ENCODE peak calls at places on chromosome 15, in five cellular contexts. W is adrenal gland, Z is fibroblast of lung, N is cardiac muscle cell, D is PC-9. G is an unnamed sample. For H3K27me3 and H3K4me1, the result is how much of the 10 kb centered on the place peaks cover.

GRCh38 chr15:48682949-48683651 is 37.6 kb upstream of the FBN1 start:
- DNase-seq in W (peak), Z (peak), N (peak), D (peak), G (no peak)

GRCh38 chr15:70061086-70061370 is 36.7 kb downstream of the TLE3 start:
- DNase-seq in W (no peak), Z (no peak), N (peak), D (no peak), G (peak)

GRCh38 chr15:66114863-66115425 is 138.6 kb downstream of the MEGF11 start:
- DNase-seq in W (no peak), Z (no peak), N (no peak), D (no peak), G (no peak)

GRCh38 chr15:31752363-31752762 is 278.0 kb upstream of the CHRNA7 start:
- DNase-seq in W (no peak), Z (peak), N (peak), D (no peak), G (no peak)

GRCh38 chr15:45794304-45794703 is 159.5 kb downstream of the SQOR start:
- DNase-seq in W (no peak), Z (no peak), N (no peak), D (no peak), G (no peak)

GRCh38 chr15:89372069-89373033 is 37.7 kb upstream of the POLG start:
- DNase-seq in W (no peak), Z (no peak), N (no peak), D (no peak), G (no peak)

GRCh38 chr15:80274554-80274953 is 22.5 kb upstream of the CTXND1 start:
- DNase-seq in W (no peak), Z (no peak), N (no peak), D (no peak), G (no peak)

GRCh38 chr15:29731865-29732264 is 90.4 kb downstream of the TJP1 start:
- DNase-seq in W (no peak), Z (no peak), N (no peak), D (no peak), G (no peak)

GRCh38 chr15:70017025-70017424 is 80.7 kb downstream of the TLE3 start:
- DNase-seq in W (no peak), Z (no peak), N (no peak), D (no peak), G (no peak)

GRCh38 chr15:46326173-46326572 is 691.3 kb downstream of the SQOR start:
- DNase-seq in W (no peak), Z (no peak), N (no peak), D (no peak), G (no peak)

GRCh38 chr15:96415513-96416217 is 85.2 kb downstream of the NR2F2 start:
- DNase-seq in W (no peak), Z (no peak), N (no peak), D (no peak), G (no peak)

GRCh38 chr15:96418146-96418545 is 87.6 kb downstream of the NR2F2 start:
- DNase-seq in W (no peak), Z (no peak), N (no peak), D (no peak), G (no peak)

GRCh38 chr15:96417760-96418130 is 87.2 kb downstream of the NR2F2 start:
- DNase-seq in W (no peak), Z (no peak), N (no peak), D (no peak), G (no peak)

GRCh38 chr15:96416218-96416933 is 85.9 kb downstream of the NR2F2 start:
- DNase-seq in W (no peak), Z (no peak), N (no peak), D (no peak), G (no peak)

DNA sequence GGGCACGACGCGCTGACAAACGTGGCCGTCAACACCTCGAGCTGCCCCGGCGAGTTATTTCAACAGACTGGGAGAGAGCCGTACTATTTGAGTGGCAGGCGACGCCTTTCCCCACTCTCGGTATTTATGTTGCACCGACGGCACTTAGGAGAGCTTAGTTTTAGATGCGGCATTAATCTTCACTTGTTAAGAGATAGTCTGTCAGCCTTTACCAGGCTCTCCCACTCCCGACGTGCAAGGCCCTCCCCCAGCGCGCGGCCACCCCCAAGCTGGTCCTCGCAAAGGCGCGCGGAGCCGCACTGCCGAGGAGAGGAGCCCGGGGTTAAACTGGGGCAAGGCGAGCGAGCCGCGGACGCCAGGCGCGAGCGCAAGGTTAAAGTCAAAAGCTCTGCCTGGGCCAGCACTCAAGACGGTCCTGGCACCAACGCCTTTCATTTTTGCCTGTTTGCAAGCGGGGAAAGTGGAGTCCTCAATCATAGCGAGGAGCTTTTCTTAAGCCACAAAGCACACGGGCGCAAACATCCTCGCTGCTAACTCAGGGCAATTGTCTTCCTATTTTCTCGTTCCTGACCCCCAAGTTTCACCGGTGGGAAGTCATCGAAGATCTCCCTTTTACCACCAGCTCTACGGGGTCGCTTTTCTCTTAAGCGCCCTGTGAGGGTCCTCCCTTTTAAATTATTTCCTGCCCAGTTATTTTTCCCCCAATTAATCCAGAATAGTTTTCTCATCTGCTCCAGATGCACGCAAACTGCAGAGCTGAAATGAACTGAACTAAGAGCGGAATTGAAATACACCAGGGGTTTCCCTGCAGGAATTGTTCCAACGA is 86.6 kb downstream of the NR2F2 start:
- DNase-seq in W (no peak), Z (peak), N (peak), D (no peak), G (no peak)
- H3K27me3 ChIP-seq in W (half or more), Z (under half), N (half or more), D (under half), G (half or more)

GRCh38 chr15:60531811-60532210 is 52.9 kb upstream of the ICE2 start:
- DNase-seq in W (no peak), Z (no peak), N (no peak), D (no peak), G (no peak)

GRCh38 chr15:60535265-60535664 is 56.3 kb upstream of the ICE2 start:
- DNase-seq in W (no peak), Z (no peak), N (no peak), D (no peak), G (no peak)

GRCh38 chr15:60534546-60534945 is 55.6 kb upstream of the ICE2 start:
- DNase-seq in W (no peak), Z (no peak), N (no peak), D (no peak), G (no peak)

GRCh38 chr15:60535743-60536142 is 56.8 kb upstream of the ICE2 start:
- DNase-seq in W (no peak), Z (peak), N (no peak), D (no peak), G (no peak)

GRCh38 chr15:60534051-60534450 is 55.1 kb upstream of the ICE2 start:
- DNase-seq in W (peak), Z (no peak), N (no peak), D (no peak), G (no peak)
- TF ChIP-seq CTCF in W (no peak), Z (no peak), N (no peak), D (no peak), G (no peak)

GRCh38 chr15:100731259-100732156 is 129.1 kb downstream of the ASB7 start:
- DNase-seq in W (no peak), Z (no peak), N (peak), D (no peak), G (peak)

GRCh38 chr15:100730129-100730528 is 127.7 kb downstream of the ASB7 start:
- DNase-seq in W (no peak), Z (no peak), N (no peak), D (no peak), G (no peak)

GRCh38 chr15:100729461-100729860 is 127.1 kb downstream of the ASB7 start:
- DNase-seq in W (no peak), Z (no peak), N (no peak), D (no peak), G (no peak)

GRCh38 chr15:100732359-100733055 is 130.1 kb downstream of the ASB7 start:
- DNase-seq in W (no peak), Z (no peak), N (no peak), D (no peak), G (no peak)

GRCh38 chr15:100730655-100731240 is 128.4 kb downstream of the ASB7 start:
- DNase-seq in W (no peak), Z (no peak), N (no peak), D (no peak), G (no peak)
- H3K4me1 ChIP-seq in W (under half), Z (under half), N (under half), D (under half), G (under half)

DNA sequence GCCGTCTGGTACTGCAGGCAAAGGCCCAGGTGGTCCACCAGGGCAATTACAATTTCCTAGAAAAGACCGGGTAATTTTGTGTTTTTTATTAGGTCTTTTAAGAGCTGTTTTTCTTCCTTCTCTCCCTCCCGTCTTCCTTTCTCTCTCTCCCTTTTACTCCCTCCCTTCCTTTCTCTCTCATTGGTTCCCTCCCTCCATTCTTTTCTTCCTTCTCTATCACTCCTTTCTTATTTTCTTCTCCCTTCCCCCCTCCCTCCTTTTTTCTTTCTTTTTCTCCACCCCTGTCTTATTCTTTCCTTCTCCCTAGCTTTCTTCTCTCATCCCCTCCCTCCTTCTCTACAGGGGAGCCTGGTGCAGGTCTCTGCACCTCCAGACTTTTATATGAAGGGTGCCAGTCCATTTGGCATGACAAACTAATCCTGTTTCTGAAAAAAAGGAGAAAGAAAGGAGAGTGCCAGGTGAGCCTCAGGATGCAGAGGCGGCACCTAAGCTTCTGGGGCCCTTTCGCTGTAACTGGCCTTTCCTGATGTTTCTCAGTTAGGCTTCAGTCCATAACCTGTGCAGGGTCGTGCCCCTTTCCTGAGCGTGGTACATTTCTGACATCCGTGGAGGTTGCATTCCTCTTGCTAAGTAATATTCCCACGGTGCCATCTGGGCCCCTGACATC is 9.1 kb upstream of the ONECUT1 start:
- DNase-seq in W (no peak), Z (no peak), N (no peak), D (no peak), G (no peak)
- H3K27me3 ChIP-seq in W (half or more), Z (half or more), N (half or more), D (half or more), G (half or more)

DNA sequence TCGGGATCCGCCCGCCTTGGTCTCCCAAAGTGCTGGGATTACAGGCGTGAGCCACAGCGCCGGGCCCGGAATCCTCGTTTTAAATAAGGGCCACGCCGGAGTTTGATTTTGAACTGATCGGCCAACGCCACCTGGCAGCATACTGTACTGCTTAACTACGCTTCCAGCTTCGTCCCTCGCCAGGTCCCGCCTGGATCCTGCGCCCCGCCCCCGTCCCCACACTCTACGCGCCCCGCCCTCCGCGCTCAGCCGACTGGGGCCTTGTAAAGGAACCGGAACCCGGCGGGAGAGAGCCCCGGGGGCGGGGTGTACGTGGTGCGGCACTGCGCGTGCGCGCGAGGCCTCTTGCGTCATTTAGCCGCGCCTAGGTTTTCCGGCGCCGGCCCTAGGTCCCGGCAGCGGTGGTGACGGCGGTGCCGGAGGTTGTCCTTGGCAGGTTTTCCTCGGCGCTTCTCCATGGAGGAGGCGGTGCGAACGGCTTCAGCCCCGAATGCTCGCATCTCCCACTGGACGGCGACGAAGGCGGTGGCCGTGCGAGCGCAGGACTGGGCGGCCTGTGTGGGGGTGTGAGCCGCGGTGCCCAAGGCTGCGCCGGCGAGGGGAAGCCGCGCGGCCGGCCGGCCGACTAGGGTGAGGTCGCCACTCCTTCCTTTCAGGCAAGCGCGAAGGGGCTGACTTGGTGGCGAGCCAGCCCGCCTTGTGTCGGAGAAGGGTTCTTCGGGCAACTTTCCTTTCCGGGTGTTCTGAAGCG is at the start of gene NIPA2:
- DNase-seq in W (peak), Z (peak), N (peak), D (peak), G (peak)
- TF ChIP-seq CTCF in W (no peak), Z (no peak), N (no peak), D (no peak), G (no peak)

GRCh38 chr15:67144609-67145306 is 79.4 kb downstream of the SMAD3 start:
- DNase-seq in W (no peak), Z (peak), N (peak), D (peak), G (no peak)
- H3K4me1 ChIP-seq in W (under half), Z (half or more), N (half or more), D (half or more), G (under half)

GRCh38 chr15:76065793-76066192 is 6.0 kb downstream of the TMEM266 start:
- DNase-seq in W (no peak), Z (no peak), N (no peak), D (no peak), G (no peak)
- H3K27me3 ChIP-seq in W (under half), Z (under half), N (half or more), D (under half), G (half or more)

DNA sequence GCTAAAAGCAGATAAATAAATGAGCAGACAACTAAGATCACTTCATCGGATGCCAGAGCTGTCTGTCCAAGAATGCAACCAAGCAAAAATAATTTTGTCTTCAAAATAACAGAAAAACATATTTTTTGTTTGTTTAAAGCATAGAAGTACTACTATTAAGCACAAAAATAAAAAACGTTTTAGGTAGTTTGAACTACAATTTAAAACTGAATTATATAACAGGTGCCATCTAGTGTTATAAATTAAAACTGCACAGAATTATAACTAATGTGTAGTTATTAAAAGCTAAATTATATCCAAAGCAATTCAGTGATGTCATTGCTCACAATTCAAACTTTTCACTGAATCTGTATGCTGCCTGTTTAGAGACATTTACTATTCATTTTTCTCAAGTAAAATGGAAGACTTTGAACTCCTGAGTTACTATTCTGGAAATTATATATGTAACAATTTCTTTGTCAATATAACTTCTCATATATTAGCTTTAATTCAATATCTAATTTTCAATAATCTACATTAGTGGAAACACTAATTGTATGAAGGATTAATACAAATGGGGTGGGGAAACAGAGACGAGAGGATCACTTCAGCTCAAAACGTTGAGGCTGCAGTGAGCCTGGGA is 29.5 kb downstream of the LINS1 start:
- DNase-seq in W (no peak), Z (peak), N (peak), D (no peak), G (no peak)
- TF ChIP-seq CTCF in W (peak), Z (peak), N (peak), D (peak), G (no peak)

GRCh38 chr15:67788986-67789385 is 36.3 kb upstream of the SKOR1 start:
- DNase-seq in W (no peak), Z (no peak), N (no peak), D (no peak), G (no peak)
- H3K4me1 ChIP-seq in W (under half), Z (under half), N (under half), D (under half), G (under half)